ENCODE peak calls at places on chromosomes 4 and X, in four cellular contexts. One of them, this sample, is unnamed.

GRCh38 chrX:106952988-106953387 is 32.8 kb downstream of the CLDN2 start:
- DNase-seq in endothelial cell of umbilical vein: peak; percentile 25
- DNase-seq in sigmoid colon: no peak
- DNase-seq in HCT116: no peak
- DNase-seq in this sample: no peak

GRCh38 chr4:92121099-92121498 is 182.7 kb upstream of the GRID2 start:
- DNase-seq in endothelial cell of umbilical vein: no peak
- DNase-seq in sigmoid colon: no peak
- DNase-seq in HCT116: no peak
- DNase-seq in this sample: no peak

GRCh38 chr4:137621056-137621455 is 88.8 kb upstream of the PCDH18 start:
- DNase-seq in endothelial cell of umbilical vein: no peak
- DNase-seq in sigmoid colon: no peak
- DNase-seq in HCT116: no peak
- DNase-seq in this sample: no peak

GRCh38 chr4:19736968-19737756 is 514.5 kb upstream of the SLIT2 start:
- DNase-seq in endothelial cell of umbilical vein: peak; percentile 21
- DNase-seq in sigmoid colon: no peak
- DNase-seq in HCT116: no peak
- DNase-seq in this sample: no peak

GRCh38 chr4:116018831-116019230 is 905.4 kb upstream of the NDST4 start:
- DNase-seq in endothelial cell of umbilical vein: no peak
- DNase-seq in sigmoid colon: no peak
- DNase-seq in HCT116: no peak
- DNase-seq in this sample: no peak

GRCh38 chrX:150587585-150588503 is 19.4 kb downstream of the MTM1 start:
- DNase-seq in endothelial cell of umbilical vein: peak; percentile 35
- DNase-seq in sigmoid colon: no peak
- DNase-seq in HCT116: no peak
- DNase-seq in this sample: no peak

GRCh38 chrX:150162141-150162540 is 201.0 kb upstream of the MAMLD1 start:
- DNase-seq in endothelial cell of umbilical vein: no peak
- DNase-seq in sigmoid colon: no peak
- DNase-seq in HCT116: peak; percentile 27
- DNase-seq in this sample: no peak

GRCh38 chr4:8342651-8343050 is 73.1 kb downstream of the HTRA3 start:
- DNase-seq in endothelial cell of umbilical vein: no peak
- DNase-seq in sigmoid colon: peak; percentile 65
- DNase-seq in HCT116: no peak
- DNase-seq in this sample: no peak

GRCh38 chr4:6987566-6987920 is 55.6 kb upstream of the TADA2B start:
- DNase-seq in endothelial cell of umbilical vein: no peak
- DNase-seq in sigmoid colon: no peak
- DNase-seq in HCT116: no peak
- DNase-seq in this sample: no peak

GRCh38 chr4:623914-624626 is 1.3 kb upstream of the PDE6B start:
- DNase-seq in endothelial cell of umbilical vein: no peak
- DNase-seq in sigmoid colon: no peak
- DNase-seq in HCT116: no peak
- DNase-seq in this sample: no peak

GRCh38 chr4:100933628-100934027 is 413.7 kb downstream of the PPP3CA start:
- DNase-seq in endothelial cell of umbilical vein: no peak
- DNase-seq in sigmoid colon: no peak
- DNase-seq in HCT116: no peak
- DNase-seq in this sample: no peak

GRCh38 chr4:89161841-89162240 is 50.5 kb downstream of the TIGD2 start:
- DNase-seq in endothelial cell of umbilical vein: no peak
- DNase-seq in sigmoid colon: no peak
- DNase-seq in HCT116: no peak
- DNase-seq in this sample: no peak

GRCh38 chrX:39516399-39516798 is 581.4 kb downstream of the BCOR start:
- DNase-seq in endothelial cell of umbilical vein: no peak
- DNase-seq in sigmoid colon: no peak
- DNase-seq in HCT116: no peak
- DNase-seq in this sample: no peak

GRCh38 chrX:39519213-39519544 is 578.6 kb downstream of the BCOR start:
- DNase-seq in endothelial cell of umbilical vein: peak; percentile 1
- DNase-seq in sigmoid colon: no peak
- DNase-seq in HCT116: no peak
- DNase-seq in this sample: peak; percentile 2

GRCh38 chrX:39513836-39514235 is 583.9 kb downstream of the BCOR start:
- DNase-seq in endothelial cell of umbilical vein: no peak
- DNase-seq in sigmoid colon: no peak
- DNase-seq in HCT116: no peak
- DNase-seq in this sample: no peak

GRCh38 chrX:39519566-39520301 is 578.0 kb downstream of the BCOR start:
- DNase-seq in endothelial cell of umbilical vein: no peak
- DNase-seq in sigmoid colon: no peak
- DNase-seq in HCT116: no peak
- DNase-seq in this sample: no peak

GRCh38 chrX:39518451-39519212 is 579.1 kb downstream of the BCOR start:
- DNase-seq in endothelial cell of umbilical vein: no peak
- DNase-seq in sigmoid colon: peak; percentile 72
- DNase-seq in HCT116: no peak
- DNase-seq in this sample: no peak
- H3K4me3 ChIP-seq in endothelial cell of umbilical vein: no peak overlapping the region
- H3K4me3 ChIP-seq in sigmoid colon: no peak overlapping the region
- H3K4me3 ChIP-seq in HCT116: no peak overlapping the region
- H3K4me3 ChIP-seq in this sample: no peak overlapping the region

DNA sequence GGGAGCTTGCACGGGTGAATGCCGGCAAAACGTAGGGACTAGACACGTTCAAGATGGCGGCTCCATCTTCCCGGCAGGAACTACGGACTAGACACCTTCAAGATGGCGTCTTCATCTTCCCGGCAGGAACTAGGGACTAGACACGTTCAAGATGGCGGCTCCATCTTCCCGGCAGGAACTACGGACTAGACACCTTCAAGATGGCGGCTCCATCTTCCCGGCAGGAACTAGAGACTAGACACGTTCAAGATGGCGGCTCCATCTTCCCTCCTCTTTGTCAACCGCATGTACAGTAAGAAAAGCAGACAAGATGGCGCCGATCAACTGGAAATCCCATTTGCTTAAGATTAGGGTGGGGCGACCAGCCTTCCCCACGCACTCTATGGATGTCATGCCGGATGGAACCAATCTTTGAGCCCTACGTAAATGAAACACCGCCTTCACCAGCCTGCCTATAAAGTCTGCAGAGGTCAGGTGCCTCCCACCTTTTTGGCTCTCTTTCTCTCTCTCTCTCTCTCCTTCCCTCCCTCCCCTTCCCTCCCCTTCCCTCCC is 222.4 kb downstream of the CRLF2 start:
- DNase-seq in endothelial cell of umbilical vein: no peak
- DNase-seq in sigmoid colon: peak; percentile 96
- DNase-seq in HCT116: peak; percentile 78
- DNase-seq in this sample: no peak
- TF ChIP-seq POLR2AphosphoS5 in endothelial cell of umbilical vein: no peak
- TF ChIP-seq POLR2AphosphoS5 in sigmoid colon: peak; percentile 42
- TF ChIP-seq POLR2AphosphoS5 in HCT116: no peak
- TF ChIP-seq POLR2AphosphoS5 in this sample: no peak

GRCh38 chr4:183906486-183906735 is 1.3 kb downstream of the STOX2 start:
- DNase-seq in endothelial cell of umbilical vein: no peak
- DNase-seq in sigmoid colon: no peak
- DNase-seq in HCT116: no peak
- DNase-seq in this sample: no peak
- H3K4me3 ChIP-seq in endothelial cell of umbilical vein: no peak overlapping the region
- H3K4me3 ChIP-seq in sigmoid colon: peak overlapping the region; percentile 48
- H3K4me3 ChIP-seq in HCT116: no peak overlapping the region
- H3K4me3 ChIP-seq in this sample: peak overlapping the region; percentile 95

DNA sequence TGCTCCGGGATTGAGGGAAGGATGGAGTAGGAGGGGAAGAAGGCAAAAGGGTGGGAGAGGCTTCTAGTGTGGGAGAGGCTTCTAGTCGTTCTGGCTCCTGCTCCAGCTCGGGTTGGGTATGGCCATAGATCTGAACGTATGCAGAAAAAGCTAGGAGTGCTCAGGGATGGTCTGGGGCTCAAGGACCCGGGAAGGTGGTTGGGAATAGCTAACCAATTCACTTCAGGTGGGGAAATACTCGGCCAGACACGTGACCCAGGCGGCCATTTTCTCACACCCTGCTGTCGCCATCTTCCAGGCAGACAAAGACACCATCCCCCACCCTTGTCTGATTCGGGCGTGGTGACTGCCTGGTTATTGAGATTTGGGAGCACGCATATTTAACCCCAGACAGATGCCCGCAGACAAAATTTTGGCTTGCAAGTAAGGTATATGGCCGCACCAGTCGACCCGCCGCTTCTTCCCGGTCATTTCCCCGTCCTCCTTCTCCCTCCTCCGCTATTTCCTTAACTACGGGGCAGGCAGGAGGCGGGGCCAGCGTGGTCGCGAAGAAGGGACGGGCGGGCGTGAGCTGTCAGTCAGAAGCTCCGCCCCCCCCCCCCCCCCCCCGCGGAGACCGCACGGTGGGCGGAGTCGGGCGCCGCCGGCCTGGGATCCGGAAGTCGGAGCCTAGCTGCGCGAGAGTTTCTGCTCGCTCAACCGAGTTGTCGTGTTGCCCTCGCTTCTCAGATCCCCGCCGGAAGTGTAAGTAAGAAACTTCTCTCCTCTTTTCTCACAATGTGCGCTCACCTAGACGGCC is at the start of gene GNL3L:
- DNase-seq in endothelial cell of umbilical vein: peak; percentile 78
- DNase-seq in sigmoid colon: peak; percentile 94
- DNase-seq in HCT116: peak; percentile 69
- DNase-seq in this sample: peak; percentile 34
- TF ChIP-seq POLR2AphosphoS5 in endothelial cell of umbilical vein: no peak
- TF ChIP-seq POLR2AphosphoS5 in sigmoid colon: peak; percentile 49
- TF ChIP-seq POLR2AphosphoS5 in HCT116: peak; percentile 63
- TF ChIP-seq POLR2AphosphoS5 in this sample: peak; percentile 70

GRCh38 chr4:76690091-76690905 is 207.6 kb downstream of the SOWAHB start:
- DNase-seq in endothelial cell of umbilical vein: no peak
- DNase-seq in sigmoid colon: no peak
- DNase-seq in HCT116: no peak
- DNase-seq in this sample: no peak

GRCh38 chr4:76688737-76689078 is 209.2 kb downstream of the SOWAHB start:
- DNase-seq in endothelial cell of umbilical vein: no peak
- DNase-seq in sigmoid colon: no peak
- DNase-seq in HCT116: no peak
- DNase-seq in this sample: no peak

GRCh38 chr4:76687730-76688441 is 210.1 kb downstream of the SOWAHB start:
- DNase-seq in endothelial cell of umbilical vein: no peak
- DNase-seq in sigmoid colon: no peak
- DNase-seq in HCT116: no peak
- DNase-seq in this sample: no peak

GRCh38 chr4:76690906-76691275 is 207.1 kb downstream of the SOWAHB start:
- DNase-seq in endothelial cell of umbilical vein: no peak
- DNase-seq in sigmoid colon: no peak
- DNase-seq in HCT116: no peak
- DNase-seq in this sample: no peak

DNA sequence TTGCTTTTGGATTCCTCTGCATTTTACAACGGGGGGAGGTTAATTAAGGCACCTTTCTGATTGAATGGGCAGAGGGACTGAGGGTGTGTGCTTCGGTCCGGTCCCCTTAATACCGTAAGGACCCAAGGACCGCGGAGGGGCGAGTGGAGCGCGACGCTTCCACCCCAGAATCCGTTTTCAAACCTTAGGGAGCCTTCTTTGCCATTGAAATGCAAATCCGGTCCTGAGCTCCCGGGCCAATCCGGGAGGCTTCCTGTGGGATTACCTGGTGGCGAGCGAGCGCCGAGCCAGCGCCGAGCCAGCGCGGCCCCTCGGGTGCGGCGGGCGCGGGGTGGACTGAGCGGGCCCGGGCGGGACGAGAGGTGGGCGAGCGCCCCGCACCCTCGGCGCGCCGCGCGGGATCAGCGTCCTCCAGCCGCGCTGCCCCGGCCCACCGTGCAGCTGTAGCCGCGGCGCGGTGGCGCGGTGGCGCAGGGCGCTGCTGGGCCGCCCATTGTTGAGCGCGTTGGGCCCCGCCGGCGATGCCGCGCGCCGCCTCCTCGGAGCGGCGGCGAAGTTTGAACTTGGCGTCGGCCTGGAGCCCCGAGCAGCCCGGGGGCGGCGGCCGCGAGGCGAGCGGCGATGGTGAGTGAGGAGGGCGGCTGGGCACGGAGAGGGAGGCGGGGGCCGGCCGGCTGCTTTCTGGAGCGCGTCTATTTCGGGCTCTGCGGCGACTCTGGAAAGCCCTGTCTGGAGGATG is 208.7 kb downstream of the SOWAHB start:
- DNase-seq in endothelial cell of umbilical vein: peak; percentile 40
- DNase-seq in sigmoid colon: no peak
- DNase-seq in HCT116: peak; percentile 18
- DNase-seq in this sample: no peak
- H3K4me3 ChIP-seq in endothelial cell of umbilical vein: peak overlapping the region; percentile 65
- H3K4me3 ChIP-seq in sigmoid colon: peak overlapping the region; percentile 55
- H3K4me3 ChIP-seq in HCT116: peak overlapping the region; percentile 68
- H3K4me3 ChIP-seq in this sample: peak overlapping the region; percentile 79

GRCh38 chr4:98928131-98928504 is 815 bp downstream of the EIF4E start:
- DNase-seq in endothelial cell of umbilical vein: peak; percentile 82
- DNase-seq in sigmoid colon: peak; percentile 79
- DNase-seq in HCT116: peak; percentile 64
- DNase-seq in this sample: no peak

GRCh38 chr4:98930311-98930865 is 1.5 kb upstream of the EIF4E start:
- DNase-seq in endothelial cell of umbilical vein: no peak
- DNase-seq in sigmoid colon: no peak
- DNase-seq in HCT116: no peak
- DNase-seq in this sample: no peak

GRCh38 chr4:98929341-98930267 is 671 bp upstream of the EIF4E start:
- DNase-seq in endothelial cell of umbilical vein: peak; percentile 91
- DNase-seq in sigmoid colon: peak; percentile 84
- DNase-seq in HCT116: peak; percentile 94
- DNase-seq in this sample: no peak

GRCh38 chr4:98932539-98932938 is 3.6 kb upstream of the EIF4E start:
- DNase-seq in endothelial cell of umbilical vein: peak; percentile 80
- DNase-seq in sigmoid colon: no peak
- DNase-seq in HCT116: no peak
- DNase-seq in this sample: no peak

DNA sequence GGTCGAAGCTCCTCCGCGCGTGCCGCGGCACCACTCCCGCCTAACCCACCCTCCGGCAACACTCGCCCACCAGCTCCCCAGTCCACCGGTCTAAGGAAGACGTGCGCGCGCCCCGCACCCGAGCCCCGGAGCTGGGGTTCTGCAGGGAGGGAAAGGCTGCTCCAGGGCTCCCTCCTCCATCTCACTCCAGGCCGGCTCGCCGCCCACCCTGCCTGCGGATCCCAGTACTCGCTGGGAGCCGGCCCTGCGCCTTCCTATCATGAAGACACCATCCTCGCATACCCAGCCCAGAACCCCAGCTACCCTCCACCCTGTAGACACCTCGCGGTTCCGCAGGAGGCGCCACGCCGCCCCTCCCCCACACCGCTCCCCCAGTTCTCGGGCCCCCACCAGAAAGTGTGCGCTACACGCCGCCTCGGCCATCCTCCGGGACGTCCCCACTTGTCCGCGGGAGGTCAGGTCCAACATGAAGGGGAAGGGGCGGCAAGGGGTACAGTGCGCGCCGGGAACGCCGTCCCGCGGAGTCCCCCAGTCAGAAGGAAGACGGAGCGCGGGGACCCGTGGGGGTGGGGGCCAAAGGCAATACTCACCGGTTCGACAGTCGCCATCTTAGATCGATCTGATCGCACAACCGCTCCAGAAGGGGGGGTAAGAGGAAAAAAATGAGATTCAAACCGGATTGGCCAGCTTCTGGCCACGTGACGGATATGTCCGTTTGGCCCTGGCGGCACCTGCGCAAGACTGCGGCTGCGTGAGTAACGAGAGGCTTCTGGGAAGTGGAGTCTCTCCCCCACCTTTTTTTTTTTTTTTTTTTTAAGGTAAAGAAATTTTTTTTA is at the start of gene EIF4E:
- DNase-seq in endothelial cell of umbilical vein: peak; percentile 99
- DNase-seq in sigmoid colon: peak; percentile 99
- DNase-seq in HCT116: peak; percentile 99
- DNase-seq in this sample: peak; percentile 87
- TF ChIP-seq POLR2AphosphoS5 in endothelial cell of umbilical vein: no peak
- TF ChIP-seq POLR2AphosphoS5 in sigmoid colon: peak; percentile 43
- TF ChIP-seq POLR2AphosphoS5 in HCT116: peak; percentile 87
- TF ChIP-seq POLR2AphosphoS5 in this sample: peak; percentile 88

GRCh38 chr4:151785484-151786157 is 24.8 kb upstream of the GATB start:
- DNase-seq in endothelial cell of umbilical vein: no peak
- DNase-seq in sigmoid colon: no peak
- DNase-seq in HCT116: no peak
- DNase-seq in this sample: no peak
- H3K4me3 ChIP-seq in endothelial cell of umbilical vein: no peak overlapping the region
- H3K4me3 ChIP-seq in sigmoid colon: no peak overlapping the region
- H3K4me3 ChIP-seq in HCT116: no peak overlapping the region
- H3K4me3 ChIP-seq in this sample: no peak overlapping the region